ENCODE peak calls at places on chromosomes 12 and 14, in six cellular contexts. F, M, P, N, T and U are unnamed samples.

GRCh38 chr12:11793896-11794295 is 144.4 kb downstream of the ETV6 start:
- DNase-seq in M (peak), N (no peak), P (peak), T (no peak), F (no peak), U (no peak)

GRCh38 chr14:76497550-76498484 is 121.9 kb downstream of the ESRRB start:
- DNase-seq in F (no peak), T (peak), N (no peak), M (no peak), P (no peak), U (no peak)

GRCh38 chr14:60981626-60982455 is 796 bp downstream of the SLC38A6 start:
- DNase-seq in N (no peak), T (no peak), F (no peak), M (peak), P (peak), U (no peak)

GRCh38 chr12:85664429-85664828 is 171.8 kb downstream of the RASSF9 start:
- DNase-seq in N (no peak), F (no peak), M (no peak), T (no peak), P (no peak), U (no peak)

GRCh38 chr12:125902991-125903390 is 837.8 kb downstream of the AACS start:
- DNase-seq in M (no peak), N (no peak), P (no peak), F (no peak), T (no peak), U (no peak)

GRCh38 chr12:27101290-27101689 is 18.9 kb upstream of the C12orf71 start:
- DNase-seq in F (no peak), T (no peak), N (no peak), M (no peak), P (peak), U (no peak)

GRCh38 chr12:120394483-120395367 is 25.8 kb upstream of the MSI1 start:
- DNase-seq in M (no peak), T (peak), P (no peak), N (no peak), F (peak), U (no peak)

GRCh38 chr12:25005376-25005775 is 56.5 kb upstream of the BCAT1 start:
- DNase-seq in F (no peak), T (no peak), P (no peak), N (no peak), M (no peak), U (no peak)

GRCh38 chr14:69818760-69819191 is 21.7 kb upstream of the SLC10A1 start:
- DNase-seq in N (no peak), T (peak), F (peak), P (peak), M (peak), U (peak)

GRCh38 chr12:118124333-118124874 is 11.5 kb upstream of the PEBP1 start:
- DNase-seq in P (no peak), N (no peak), T (no peak), F (no peak), M (no peak), U (no peak)

GRCh38 chr12:131025939-131026702 is 72.4 kb downstream of the ADGRD1 start:
- DNase-seq in N (no peak), M (no peak), T (no peak), F (no peak), P (no peak), U (no peak)

GRCh38 chr12:109131522-109132050 is 15.2 kb downstream of the ACACB start:
- DNase-seq in F (no peak), P (no peak), M (no peak), N (peak), T (no peak), U (no peak)

GRCh38 chr12:32116897-32117296 is 10.2 kb downstream of the BICD1 start:
- DNase-seq in N (no peak), M (peak), F (no peak), P (peak), T (no peak), U (no peak)

GRCh38 chr12:39807043-39807442 is 187.4 kb upstream of the ABCD2 start:
- DNase-seq in T (no peak), N (no peak), P (peak), F (no peak), M (no peak), U (no peak)

DNA sequence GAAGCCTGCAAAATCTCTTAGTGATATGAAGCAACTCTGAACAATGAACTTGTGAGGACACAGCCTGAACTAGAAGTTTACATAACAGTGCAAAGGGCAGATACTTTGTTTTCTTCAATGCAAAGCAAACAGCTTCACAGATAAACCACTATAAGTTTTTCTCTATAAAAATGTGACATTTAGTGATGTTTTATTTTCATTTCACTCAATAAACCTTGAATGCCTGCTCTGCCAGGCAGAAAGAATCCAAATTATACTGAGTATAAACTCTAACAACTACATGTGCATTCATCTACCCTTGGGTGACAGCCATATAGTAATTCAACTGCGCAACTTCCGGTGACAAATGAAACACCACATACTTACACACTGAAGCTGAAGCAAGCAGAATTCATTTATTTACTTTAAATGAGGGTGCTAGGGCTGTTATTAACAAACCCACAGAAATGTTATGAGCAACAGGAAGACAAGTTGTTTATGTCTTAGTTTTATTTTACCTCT is 10.3 kb downstream of the DCP1B start:
- DNase-seq in F (peak), N (no peak), T (no peak), P (peak), M (peak), U (peak)
- H3K4me3 ChIP-seq in F (no peak), N (no peak), T (no peak), P (no peak), M (no peak), U (no peak)

GRCh38 chr14:103072595-103073366 is 11.2 kb upstream of the LBHD2 start:
- DNase-seq in F (no peak), N (no peak), T (peak), M (no peak), P (no peak), U (no peak)
- TF ChIP-seq CTCF in F (no peak), N (no peak), T (no peak), M (no peak), P (no peak), U (no peak)

GRCh38 chr12:122021193-122021821 is 377 bp upstream of the BCL7A start:
- DNase-seq in T (peak), P (no peak), F (peak), N (peak), M (no peak), U (no peak)
- H3K4me3 ChIP-seq in T (peak), P (peak), F (peak), N (peak), M (peak), U (peak)

DNA sequence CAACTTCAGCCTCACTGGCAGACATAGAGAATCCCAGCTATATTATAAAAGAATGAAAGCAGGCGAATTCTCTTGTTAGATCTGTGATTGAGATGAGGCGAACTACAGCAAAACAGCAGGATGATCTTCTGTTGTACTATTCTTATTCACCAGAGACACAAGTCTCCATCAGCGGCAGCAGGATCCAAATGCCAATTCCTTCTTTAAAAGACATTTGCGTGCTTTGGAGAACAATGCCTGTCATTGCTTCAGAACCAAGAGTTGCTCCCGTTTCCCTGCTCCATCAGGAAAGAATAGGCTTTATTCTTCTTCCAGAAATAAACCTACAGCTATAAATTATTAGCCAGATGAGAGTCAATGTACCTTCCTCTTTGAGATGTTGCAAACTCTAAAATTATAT is 188.9 kb downstream of the SLC41A2 start:
- DNase-seq in T (no peak), F (no peak), M (no peak), P (no peak), N (no peak), U (no peak)
- TF ChIP-seq CTCF in T (no peak), F (no peak), M (no peak), P (no peak), N (no peak), U (no peak)

GRCh38 chr14:73236752-73237218 is 521 bp upstream of the PAPLN start:
- DNase-seq in T (no peak), N (no peak), P (no peak), F (no peak), M (no peak), U (no peak)
- H3K4me3 ChIP-seq in T (peak), N (peak), P (no peak), F (no peak), M (no peak), U (no peak)

DNA sequence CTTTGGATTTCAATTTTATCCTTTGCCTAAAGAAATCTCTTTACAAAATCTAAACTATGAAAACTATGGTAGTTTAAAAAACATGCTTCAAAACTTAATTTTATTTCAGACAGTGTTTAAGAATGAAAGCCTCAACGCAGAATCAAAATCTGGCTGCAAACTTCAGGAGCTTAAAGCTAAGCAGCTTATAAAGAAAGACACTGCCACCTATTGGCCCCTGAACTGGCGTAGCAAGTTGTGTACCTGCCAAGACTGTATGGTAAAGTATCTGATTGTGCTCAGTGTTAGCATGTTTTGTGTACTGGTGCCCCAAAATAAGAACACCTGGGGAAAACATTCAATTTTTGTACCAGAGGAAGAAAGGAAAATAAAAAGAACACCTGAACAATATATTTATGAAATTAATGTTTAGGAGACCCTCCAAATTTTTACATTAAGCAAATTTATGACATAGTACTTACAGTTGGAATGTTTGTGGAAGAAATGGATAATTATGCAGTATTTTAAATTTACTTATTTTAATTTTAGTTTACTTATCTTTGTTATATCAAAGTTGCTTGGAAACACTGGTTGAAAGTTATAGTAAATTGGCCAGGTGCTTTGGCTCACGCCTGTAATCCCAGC is 12.2 kb downstream of the UBR7 start:
- DNase-seq in F (peak), N (no peak), P (peak), T (peak), M (peak), U (peak)
- TF ChIP-seq CTCF in F (peak), N (peak), P (peak), T (peak), M (peak), U (peak)

GRCh38 chr12:38543151-38543550 is 226.6 kb downstream of the ALG10B start:
- DNase-seq in N (no peak), F (no peak), P (no peak), M (no peak), T (peak), U (no peak)

GRCh38 chr12:38541849-38542248 is 225.3 kb downstream of the ALG10B start:
- DNase-seq in F (no peak), N (no peak), P (no peak), M (no peak), T (no peak), U (no peak)

GRCh38 chr12:38544357-38545066 is 227.9 kb downstream of the ALG10B start:
- DNase-seq in T (no peak), P (no peak), M (no peak), N (no peak), F (no peak), U (no peak)

GRCh38 chr12:38547586-38547985 is 231.0 kb downstream of the ALG10B start:
- DNase-seq in M (no peak), N (no peak), T (no peak), F (no peak), P (peak), U (no peak)
- H3K4me3 ChIP-seq in M (no peak), N (no peak), T (no peak), F (no peak), P (no peak), U (no peak)